ENCODE peak calls at places on chromosomes 3 and 15, in five cellular contexts. U is NCI-H460; F is neural crest cell; G is activated naive CD4-positive, alpha-beta T cell; H is activated T-cell treated with anti-CD3 and anti-CD28 coated beads for 1 hour. M is an unnamed sample.

GRCh38 chr3:136778865-136779264 is 26.7 kb upstream of the STAG1 start:
- DNase-seq in U (peak; percentile 22), F (no peak), G (no peak), H (no peak), M (no peak)

GRCh38 chr3:195869413-195870001 is 38.8 kb downstream of the TNK2 start:
- DNase-seq in U (no peak), F (no peak), G (no peak), H (no peak), M (no peak)

GRCh38 chr3:194574639-194575483 is 58.4 kb downstream of the TMEM44 start:
- DNase-seq in U (no peak), F (no peak), G (no peak), H (no peak), M (peak; percentile 48)

GRCh38 chr3:34533468-34533867 is 735.0 kb downstream of the PDCD6IP start:
- DNase-seq in U (no peak), F (no peak), G (no peak), H (no peak), M (no peak)

GRCh38 chr15:25862087-25862468 is 1.0 kb downstream of the ATP10A start:
- DNase-seq in U (no peak), F (no peak), G (no peak), H (no peak), M (no peak)

GRCh38 chr3:48347500-48347899 is 14.0 kb upstream of the SPINK8 start:
- DNase-seq in U (no peak), F (no peak), G (no peak), H (no peak), M (no peak)

GRCh38 chr3:89186446-89186845 is 79.0 kb downstream of the EPHA3 start:
- DNase-seq in U (no peak), F (no peak), G (no peak), H (no peak), M (no peak)

GRCh38 chr3:111861396-111861795 is 2.3 kb downstream of the PHLDB2 start:
- DNase-seq in U (no peak), F (no peak), G (no peak), H (no peak), M (peak; percentile 43)

GRCh38 chr3:185561374-185561943 is 9.1 kb upstream of the LIPH start:
- DNase-seq in U (no peak), F (no peak), G (no peak), H (no peak), M (no peak)

GRCh38 chr15:25240461-25241021 is 198.3 kb downstream of the UBE3A start:
- DNase-seq in U (no peak), F (no peak), G (no peak), H (no peak), M (no peak)

GRCh38 chr3:107644631-107645030 is 121.9 kb downstream of the BBX start:
- DNase-seq in U (no peak), F (no peak), G (no peak), H (no peak), M (no peak)

GRCh38 chr3:69724722-69725435 is 14.4 kb upstream of the MITF start:
- DNase-seq in U (no peak), F (no peak), G (no peak), H (no peak), M (no peak)

GRCh38 chr15:99057020-99057419 is 47.9 kb upstream of the SYNM start:
- DNase-seq in U (no peak), F (no peak), G (no peak), H (no peak), M (no peak)

GRCh38 chr15:99340347-99340746 is 89.1 kb downstream of the LRRC28 start:
- DNase-seq in U (no peak), F (no peak), G (no peak), H (no peak), M (no peak)

GRCh38 chr3:98565237-98565643 is 28.2 kb downstream of the CPOX start:
- DNase-seq in U (no peak), F (no peak), G (no peak), H (no peak), M (no peak)

GRCh38 chr15:37246065-37246464 is 145.7 kb upstream of the MEIS2 start:
- DNase-seq in U (no peak), F (no peak), G (no peak), H (no peak), M (no peak)

GRCh38 chr15:100712226-100712625 is 109.8 kb downstream of the ASB7 start:
- DNase-seq in U (no peak), F (no peak), G (no peak), H (no peak), M (no peak)

GRCh38 chr15:39287322-39288195 is 293.3 kb upstream of the THBS1 start:
- DNase-seq in U (no peak), F (no peak), G (no peak), H (no peak), M (peak; percentile 52)

GRCh38 chr15:67091073-67091965 is 25.9 kb downstream of the SMAD3 start:
- DNase-seq in U (peak; percentile 68), F (no peak), G (no peak), H (peak; percentile 38), M (peak; percentile 99)

GRCh38 chr15:28885630-28886430 is at the start of gene APBA2:
- DNase-seq in U (peak; percentile 23), F (peak; percentile 49), G (peak; percentile 18), H (peak; percentile 39), M (peak; percentile 50)

GRCh38 chr15:66269326-66270090 is 16.0 kb upstream of the MEGF11 start:
- DNase-seq in U (peak; percentile 82), F (no peak), G (no peak), H (no peak), M (no peak)

GRCh38 chr15:65937476-65937875 is 68.2 kb downstream of the RAB11A start:
- DNase-seq in U (no peak), F (no peak), G (no peak), H (no peak), M (peak; percentile 30)

GRCh38 chr3:125163739-125164601 is 48.6 kb downstream of the SLC12A8 start:
- DNase-seq in U (no peak), F (no peak), G (no peak), H (no peak), M (peak; percentile 83)

GRCh38 chr15:32743411-32744145 is 25.8 kb downstream of the GREM1 start:
- DNase-seq in U (no peak), F (no peak), G (no peak), H (no peak), M (peak; percentile 48)

GRCh38 chr15:64369078-64369607 is 12.1 kb downstream of the PCLAF start:
- DNase-seq in U (no peak), F (no peak), G (no peak), H (no peak), M (no peak)

GRCh38 chr15:92653836-92654524 is 1.6 kb downstream of the FAM174B start:
- DNase-seq in U (no peak), F (no peak), G (no peak), H (no peak), M (peak; percentile 93)

GRCh38 chr3:190701096-190701532 is 161.4 kb downstream of the GMNC start:
- DNase-seq in U (peak; percentile 55), F (no peak), G (no peak), H (no peak), M (peak; percentile 48)